ENCODE peak calls at places on chromosomes 12 and 14, in ten cellular contexts. Q is MM.1S, G is neuronal stem cell, H is IMR-90, P is mammary epithelial cell, K is HepG2, D is GM23338, A is HCT116, I is A549, T is OCI-LY7. E is an unnamed sample.

GRCh38 chr12:84506317-84506716 is 406.3 kb downstream of the SLC6A15 start:
- DNase-seq in Q (no peak), G (no peak), H (no peak), P (no peak), K (no peak), D (no peak), A (no peak), I (no peak), T (no peak), E (no peak)

GRCh38 chr14:36976571-36977023 is 195.8 kb downstream of the SLC25A21 start:
- DNase-seq in Q (no peak), G (no peak), H (peak; percentile 37), P (peak; percentile 58), K (peak; percentile 45), D (no peak), A (no peak), I (peak; percentile 88), T (no peak), E (no peak)

GRCh38 chr12:12562016-12562483 is 613 bp downstream of the DUSP16 start:
- DNase-seq in Q (peak; percentile 30), G (peak; percentile 68), H (peak; percentile 18), P (no peak), K (no peak), D (peak; percentile 62), A (no peak), I (peak; percentile 33), T (peak; percentile 46), E (no peak)

GRCh38 chr12:95859344-95859816 is 628 bp downstream of the SNRPF start:
- DNase-seq in Q (no peak), G (peak; percentile 12), H (peak; percentile 31), P (peak; percentile 50), K (peak; percentile 18), D (peak; percentile 65), A (no peak), I (peak; percentile 38), T (peak; percentile 15), E (peak; percentile 49)

GRCh38 chr12:81683881-81684280 is 75.3 kb downstream of the PPFIA2 start:
- DNase-seq in Q (no peak), G (no peak), H (no peak), P (no peak), K (no peak), D (no peak), A (no peak), I (no peak), T (no peak), E (no peak)

GRCh38 chr14:38210168-38210567 is 2.5 kb downstream of the SSTR1 start:
- DNase-seq in Q (no peak), G (peak; percentile 3), H (peak; percentile 86), P (no peak), K (no peak), D (peak; percentile 50), A (no peak), I (peak; percentile 24), T (no peak), E (no peak)

GRCh38 chr12:51009038-51009437 is 17.1 kb downstream of the SLC11A2 start:
- DNase-seq in Q (no peak), G (no peak), H (no peak), P (no peak), K (no peak), D (no peak), A (no peak), I (no peak), T (no peak), E (peak; percentile 25)

GRCh38 chr14:100839573-100840175 is 13.8 kb downstream of the MEG3 start:
- DNase-seq in Q (no peak), G (peak; percentile 59), H (no peak), P (no peak), K (no peak), D (no peak), A (no peak), I (no peak), T (no peak), E (peak; percentile 32)

GRCh38 chr12:122117979-122118378 is 39.4 kb downstream of the MLXIP start:
- DNase-seq in Q (no peak), G (no peak), H (peak; percentile 24), P (no peak), K (no peak), D (no peak), A (no peak), I (no peak), T (no peak), E (no peak)

GRCh38 chr12:24839268-24839791 is 109.6 kb downstream of the BCAT1 start:
- DNase-seq in Q (no peak), G (no peak), H (no peak), P (no peak), K (no peak), D (no peak), A (no peak), I (no peak), T (no peak), E (no peak)

GRCh38 chr12:79451365-79451764 is 239.4 kb downstream of the PAWR start:
- DNase-seq in Q (no peak), G (no peak), H (no peak), P (no peak), K (no peak), D (no peak), A (no peak), I (no peak), T (no peak), E (no peak)

GRCh38 chr14:102913341-102914211 is 8.9 kb upstream of the AMN start:
- DNase-seq in Q (no peak), G (no peak), H (no peak), P (no peak), K (no peak), D (no peak), A (no peak), I (no peak), T (no peak), E (peak; percentile 88)

GRCh38 chr14:102916347-102917055 is 6.0 kb upstream of the AMN start:
- DNase-seq in Q (no peak), G (no peak), H (no peak), P (no peak), K (no peak), D (no peak), A (no peak), I (no peak), T (no peak), E (peak; percentile 77)

GRCh38 chr14:102915292-102916110 is 7.0 kb upstream of the AMN start:
- DNase-seq in Q (no peak), G (no peak), H (no peak), P (no peak), K (no peak), D (no peak), A (no peak), I (no peak), T (no peak), E (peak; percentile 86)

GRCh38 chr14:102917056-102917385 is 5.4 kb upstream of the AMN start:
- DNase-seq in Q (no peak), G (no peak), H (no peak), P (no peak), K (no peak), D (no peak), A (no peak), I (no peak), T (no peak), E (peak; percentile 90)

DNA sequence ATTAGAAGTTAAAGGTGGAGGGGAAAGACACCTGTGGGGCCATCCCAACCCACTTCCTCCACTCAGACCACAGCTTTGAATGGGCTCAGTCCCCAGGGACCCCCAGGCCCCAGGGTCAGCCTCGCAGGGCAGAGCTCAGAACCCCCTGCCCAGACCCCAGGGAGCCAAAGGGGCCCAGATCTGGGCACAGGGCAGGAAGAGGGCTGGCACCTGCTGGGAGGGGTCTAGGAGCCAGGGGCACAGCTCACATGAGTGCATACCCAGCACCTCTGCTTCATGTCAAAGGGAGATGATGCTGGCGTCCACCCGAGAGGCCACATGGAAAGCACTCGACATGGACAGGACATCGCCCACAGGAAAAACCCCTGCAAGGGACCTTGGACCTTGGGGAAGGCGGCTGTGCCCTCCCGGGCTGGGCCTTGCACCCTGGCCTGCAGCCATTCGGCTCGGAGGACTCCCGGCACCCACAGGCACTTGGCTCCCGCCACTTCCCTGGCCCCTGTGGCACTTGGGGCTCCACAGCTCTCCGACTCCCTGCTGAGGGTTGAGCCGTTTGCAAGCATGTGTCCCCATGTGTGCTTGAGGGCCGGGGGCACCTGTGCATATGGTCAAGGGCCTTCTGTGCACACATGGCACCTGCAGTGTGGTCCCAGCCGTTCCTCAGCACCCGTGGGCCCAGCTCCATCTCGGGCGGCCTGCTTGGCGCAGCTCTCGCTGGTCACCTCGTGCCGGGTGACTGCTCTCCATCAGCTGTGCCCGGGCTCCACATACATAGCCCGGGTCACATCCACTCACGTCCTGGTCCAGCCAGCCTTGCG is 7.8 kb upstream of the AMN start:
- DNase-seq in Q (no peak), G (no peak), H (no peak), P (no peak), K (no peak), D (no peak), A (no peak), I (no peak), T (peak; percentile 58), E (peak; percentile 87)
- H3K4me2 ChIP-seq in Q (no peak overlapping the region), G (no peak overlapping the region), H (no peak overlapping the region), P (no peak overlapping the region), K (peak overlapping the region; percentile 37), D (no peak overlapping the region), A (no peak overlapping the region), I (no peak overlapping the region), T (peak overlapping the region; percentile 43), E (no peak overlapping the region)

GRCh38 chr12:31412292-31412801 is 86.4 kb upstream of the SINHCAF start:
- DNase-seq in Q (no peak), G (no peak), H (no peak), P (no peak), K (no peak), D (peak; percentile 32), A (no peak), I (no peak), T (no peak), E (no peak)
- H3K27ac ChIP-seq in Q (no peak overlapping the region), G (no peak overlapping the region), H (no peak overlapping the region), P (no peak overlapping the region), K (no peak overlapping the region), D (no peak overlapping the region), A (no peak overlapping the region), I (no peak overlapping the region), T (no peak overlapping the region), E (no peak overlapping the region)

DNA sequence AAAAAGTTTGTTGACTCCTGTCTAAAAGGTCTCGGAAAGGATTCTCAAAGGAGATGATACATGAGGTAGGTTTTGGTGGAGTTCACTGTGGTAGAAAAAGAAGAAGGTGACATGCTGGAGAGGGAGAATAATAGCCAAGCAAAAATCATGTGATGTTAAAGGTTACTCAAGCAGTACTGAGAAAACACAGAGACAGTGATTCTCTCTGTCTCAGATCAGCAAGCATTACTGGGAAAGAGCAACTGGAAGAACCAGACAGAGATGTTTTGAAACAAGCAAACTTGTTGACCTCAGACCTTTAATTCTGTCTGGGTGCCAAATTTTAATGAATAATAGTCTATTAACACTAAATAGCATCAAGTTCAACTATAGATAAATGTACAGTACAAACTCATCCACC is 183.5 kb upstream of the PLEKHG7 start:
- DNase-seq in Q (no peak), G (no peak), H (no peak), P (no peak), K (no peak), D (no peak), A (no peak), I (no peak), T (no peak), E (no peak)
- H3K4me2 ChIP-seq in Q (no peak overlapping the region), G (no peak overlapping the region), H (no peak overlapping the region), P (no peak overlapping the region), K (no peak overlapping the region), D (no peak overlapping the region), A (no peak overlapping the region), I (no peak overlapping the region), T (no peak overlapping the region), E (no peak overlapping the region)

DNA sequence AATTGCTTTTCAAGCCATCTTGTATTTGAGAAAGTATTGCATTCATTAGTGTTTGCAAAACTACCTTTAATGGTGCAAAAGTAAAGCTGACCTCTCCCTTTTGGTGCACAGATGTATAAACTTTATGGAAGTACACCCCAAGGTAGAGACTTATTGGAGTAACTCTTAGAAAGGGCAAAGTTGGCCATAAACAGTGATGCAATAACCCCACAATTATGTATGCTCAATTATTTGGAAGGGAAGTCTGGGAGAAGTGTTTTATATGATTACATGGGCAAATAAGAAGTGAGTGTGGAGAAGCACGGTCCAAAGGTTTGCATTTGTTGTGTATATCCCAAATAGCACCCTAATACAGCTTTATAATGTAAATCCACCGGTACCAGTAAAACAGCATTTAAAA is 70.3 kb downstream of the HMGA2 start:
- DNase-seq in Q (no peak), G (no peak), H (no peak), P (no peak), K (no peak), D (no peak), A (no peak), I (no peak), T (no peak), E (no peak)
- H3K27ac ChIP-seq in Q (no peak overlapping the region), G (peak overlapping the region; percentile 67), H (no peak overlapping the region), P (no peak overlapping the region), K (peak overlapping the region; percentile 92), D (peak overlapping the region; percentile 97), A (peak overlapping the region; percentile 83), I (no peak overlapping the region), T (no peak overlapping the region), E (peak overlapping the region; percentile 100)